ENCODE peak calls at places on chromosome X, in ten cellular contexts. O is GM12892, Q is mammary epithelial cell, X is Caco-2, A is foreskin fibroblast, N is erythroblast, F is nucleus accumbens, S is prostate gland, Z is K562, D is heart left ventricle. T is an unnamed sample.

GRCh38 chrX:11758400-11759171 is 549 bp downstream of the MSL3 start:
- DNase-seq in N (peak), O (peak), Q (peak), F (peak), D (peak), A (peak), X (peak), Z (peak), S (peak), T (peak)

GRCh38 chrX:12936947-12937346 is 30.5 kb downstream of the TLR8 start:
- DNase-seq in Z (no peak), X (no peak), D (no peak), Q (no peak), O (no peak), A (no peak), F (no peak), N (no peak), S (no peak), T (no peak)

GRCh38 chrX:135931644-135932487 is 38.4 kb downstream of the SAGE1 start:
- DNase-seq in D (no peak), F (peak), Z (peak), N (peak), A (peak), O (no peak), Q (peak), S (peak), X (peak), T (peak)

GRCh38 chrX:151984328-151984727 is 9.9 kb upstream of the GABRE start:
- DNase-seq in S (no peak), F (no peak), A (peak), Q (peak), X (no peak), Z (no peak), O (no peak), D (peak), N (no peak), T (peak)

GRCh38 chrX:130754353-130754752 is 148.7 kb downstream of the ENOX2 start:
- DNase-seq in Q (no peak), D (no peak), Z (no peak), S (no peak), N (no peak), O (no peak), X (no peak), F (no peak), A (no peak), T (no peak)

GRCh38 chrX:128458888-128459287 is 406.7 kb upstream of the ACTRT1 start:
- DNase-seq in S (no peak), A (no peak), Z (no peak), Q (peak), O (no peak), N (no peak), D (no peak), F (no peak), X (no peak), T (peak)

GRCh38 chrX:72498782-72499181 is 73.9 kb downstream of the HDAC8 start:
- DNase-seq in X (no peak), N (no peak), F (no peak), D (no peak), Q (no peak), S (no peak), A (peak), O (no peak), Z (no peak), T (no peak)

GRCh38 chrX:48617542-48618340 is 20.4 kb downstream of the WDR13 start:
- DNase-seq in F (no peak), A (peak), Z (peak), Q (no peak), O (no peak), D (no peak), S (no peak), X (no peak), N (peak), T (no peak)

GRCh38 chrX:104288269-104288668 is 33.5 kb upstream of the ESX1 start:
- DNase-seq in Z (no peak), S (no peak), O (no peak), A (no peak), X (no peak), F (no peak), D (no peak), Q (no peak), N (no peak), T (no peak)